ENCODE peak calls at places on chromosomes 5 and 9, in four cellular contexts. I is MM.1S, T is putamen, Z is kidney glomerular epithelial cell. K is an unnamed sample.

GRCh38 chr9:124262596-124263045 is 4.9 kb downstream of the NEK6 start:
- DNase-seq in I (no peak), T (no peak), Z (no peak), K (no peak)

GRCh38 chr5:167549763-167550162 is 741.7 kb upstream of the WWC1 start:
- DNase-seq in I (no peak), T (no peak), Z (no peak), K (no peak)

GRCh38 chr9:91920846-91921350 is 29.1 kb downstream of the ROR2 start:
- DNase-seq in I (no peak), T (no peak), Z (no peak), K (no peak)

GRCh38 chr9:82682431-82682830 is 380.5 kb downstream of the RASEF start:
- DNase-seq in I (no peak), T (no peak), Z (no peak), K (no peak)

GRCh38 chr9:115944166-115944948 is 209.2 kb upstream of the PAPPA start:
- DNase-seq in I (no peak), T (peak; percentile 3), Z (peak; percentile 35), K (peak; percentile 16)

GRCh38 chr5:36614657-36615308 is 8.4 kb downstream of the SLC1A3 start:
- DNase-seq in I (no peak), T (no peak), Z (no peak), K (no peak)

GRCh38 chr9:95757026-95757425 is 118.5 kb upstream of the ERCC6L2 start:
- DNase-seq in I (no peak), T (no peak), Z (peak; percentile 16), K (no peak)

GRCh38 chr9:13790055-13790454 is 510.6 kb upstream of the MPDZ start:
- DNase-seq in I (no peak), T (no peak), Z (no peak), K (no peak)

GRCh38 chr9:83509372-83509771 is 28.8 kb downstream of the FRMD3 start:
- DNase-seq in I (no peak), T (no peak), Z (peak; percentile 60), K (no peak)

K was measured in ACHN.